ENCODE peak calls at places on chromosomes 7 and 10, in six cellular contexts. One of them, this sample, is unnamed.

GRCh38 chr10:120950103-120950561 is 99.0 kb downstream of the WDR11 start:
- DNase-seq in GM06990: no peak
- DNase-seq in colonic mucosa: no peak
- DNase-seq in transverse colon: no peak
- DNase-seq in endothelial cell: peak; percentile 22
- DNase-seq in lower leg skin: no peak
- DNase-seq in this sample: no peak

GRCh38 chr7:96321670-96322372 is at the start of gene SLC25A13:
- DNase-seq in colonic mucosa: peak; percentile 92
- DNase-seq in lower leg skin: peak; percentile 86
- DNase-seq in GM06990: peak; percentile 87
- DNase-seq in endothelial cell: peak; percentile 94
- DNase-seq in transverse colon: peak; percentile 93
- DNase-seq in this sample: peak; percentile 92

GRCh38 chr10:14116021-14116420 is 214.7 kb downstream of the FRMD4A start:
- DNase-seq in GM06990: no peak
- DNase-seq in transverse colon: no peak
- DNase-seq in endothelial cell: no peak
- DNase-seq in lower leg skin: no peak
- DNase-seq in colonic mucosa: no peak
- DNase-seq in this sample: no peak

GRCh38 chr10:51521605-51522004 is 177.8 kb downstream of the CSTF2T start:
- DNase-seq in colonic mucosa: no peak
- DNase-seq in lower leg skin: no peak
- DNase-seq in endothelial cell: no peak
- DNase-seq in transverse colon: no peak
- DNase-seq in GM06990: no peak
- DNase-seq in this sample: no peak

GRCh38 chr7:65279795-65280194 is 93.9 kb upstream of the ZNF92 start:
- DNase-seq in GM06990: no peak
- DNase-seq in lower leg skin: no peak
- DNase-seq in endothelial cell: no peak
- DNase-seq in transverse colon: no peak
- DNase-seq in colonic mucosa: no peak
- DNase-seq in this sample: no peak

GRCh38 chr7:105218215-105218614 is 170.5 kb downstream of the SRPK2 start:
- DNase-seq in endothelial cell: no peak
- DNase-seq in lower leg skin: no peak
- DNase-seq in colonic mucosa: no peak
- DNase-seq in transverse colon: no peak
- DNase-seq in GM06990: no peak
- DNase-seq in this sample: no peak

GRCh38 chr7:27389508-27389907 is 146.9 kb downstream of the EVX1 start:
- DNase-seq in colonic mucosa: no peak
- DNase-seq in endothelial cell: no peak
- DNase-seq in transverse colon: no peak
- DNase-seq in GM06990: no peak
- DNase-seq in lower leg skin: no peak
- DNase-seq in this sample: peak; percentile 8

GRCh38 chr10:3353235-3353634 is 180.7 kb upstream of the PITRM1 start:
- DNase-seq in GM06990: no peak
- DNase-seq in lower leg skin: no peak
- DNase-seq in transverse colon: no peak
- DNase-seq in endothelial cell: no peak
- DNase-seq in colonic mucosa: no peak
- DNase-seq in this sample: no peak

GRCh38 chr7:18638594-18639452 is 143.3 kb downstream of the HDAC9 start:
- DNase-seq in endothelial cell: no peak
- DNase-seq in GM06990: no peak
- DNase-seq in colonic mucosa: no peak
- DNase-seq in lower leg skin: peak; percentile 58
- DNase-seq in transverse colon: no peak
- DNase-seq in this sample: no peak

GRCh38 chr7:11373546-11374142 is 400.0 kb downstream of the PHF14 start:
- DNase-seq in endothelial cell: no peak
- DNase-seq in colonic mucosa: no peak
- DNase-seq in transverse colon: no peak
- DNase-seq in GM06990: no peak
- DNase-seq in lower leg skin: no peak
- DNase-seq in this sample: no peak

GRCh38 chr10:71234017-71234894 is 21.9 kb downstream of the UNC5B start:
- DNase-seq in colonic mucosa: no peak
- DNase-seq in transverse colon: no peak
- DNase-seq in lower leg skin: no peak
- DNase-seq in GM06990: no peak
- DNase-seq in endothelial cell: no peak
- DNase-seq in this sample: no peak

GRCh38 chr10:6487919-6488318 is 92.2 kb downstream of the PRKCQ start:
- DNase-seq in lower leg skin: no peak
- DNase-seq in colonic mucosa: no peak
- DNase-seq in transverse colon: no peak
- DNase-seq in endothelial cell: no peak
- DNase-seq in GM06990: no peak
- DNase-seq in this sample: no peak

GRCh38 chr7:3579638-3580219 is 278.7 kb downstream of the SDK1 start:
- DNase-seq in GM06990: no peak
- DNase-seq in colonic mucosa: no peak
- DNase-seq in endothelial cell: no peak
- DNase-seq in lower leg skin: no peak
- DNase-seq in transverse colon: no peak
- DNase-seq in this sample: no peak

GRCh38 chr7:121449735-121450134 is 53.6 kb upstream of the FAM3C start:
- DNase-seq in lower leg skin: no peak
- DNase-seq in GM06990: no peak
- DNase-seq in endothelial cell: no peak
- DNase-seq in colonic mucosa: no peak
- DNase-seq in transverse colon: no peak
- DNase-seq in this sample: no peak

GRCh38 chr7:19939746-19940145 is 166.3 kb upstream of the TMEM196 start:
- DNase-seq in GM06990: no peak
- DNase-seq in lower leg skin: no peak
- DNase-seq in colonic mucosa: no peak
- DNase-seq in endothelial cell: no peak
- DNase-seq in transverse colon: no peak
- DNase-seq in this sample: no peak

GRCh38 chr10:117107280-117107679 is 30.8 kb downstream of the VAX1 start:
- DNase-seq in colonic mucosa: no peak
- DNase-seq in lower leg skin: no peak
- DNase-seq in transverse colon: no peak
- DNase-seq in GM06990: no peak
- DNase-seq in endothelial cell: no peak
- DNase-seq in this sample: no peak

GRCh38 chr10:68871105-68871711 is 29.9 kb upstream of the DDX50 start:
- DNase-seq in transverse colon: no peak
- DNase-seq in lower leg skin: no peak
- DNase-seq in GM06990: no peak
- DNase-seq in colonic mucosa: no peak
- DNase-seq in endothelial cell: no peak
- DNase-seq in this sample: no peak

GRCh38 chr10:14553434-14553833 is 221.3 kb downstream of the FAM107B start:
- DNase-seq in colonic mucosa: no peak
- DNase-seq in GM06990: no peak
- DNase-seq in transverse colon: no peak
- DNase-seq in endothelial cell: no peak
- DNase-seq in lower leg skin: no peak
- DNase-seq in this sample: no peak

GRCh38 chr10:99339077-99339476 is 9.9 kb downstream of the CNNM1 start:
- DNase-seq in colonic mucosa: no peak
- DNase-seq in endothelial cell: no peak
- DNase-seq in GM06990: no peak
- DNase-seq in lower leg skin: no peak
- DNase-seq in transverse colon: no peak
- DNase-seq in this sample: no peak

GRCh38 chr7:68288099-68288498 is 1291.5 kb downstream of the TYW1 start:
- DNase-seq in lower leg skin: no peak
- DNase-seq in GM06990: no peak
- DNase-seq in colonic mucosa: no peak
- DNase-seq in transverse colon: no peak
- DNase-seq in endothelial cell: no peak
- DNase-seq in this sample: no peak

GRCh38 chr7:68295386-68295785 is 1298.8 kb downstream of the TYW1 start:
- DNase-seq in lower leg skin: no peak
- DNase-seq in colonic mucosa: no peak
- DNase-seq in GM06990: no peak
- DNase-seq in transverse colon: no peak
- DNase-seq in endothelial cell: no peak
- DNase-seq in this sample: no peak

GRCh38 chr7:68291710-68292109 is 1295.1 kb downstream of the TYW1 start:
- DNase-seq in lower leg skin: no peak
- DNase-seq in transverse colon: no peak
- DNase-seq in GM06990: no peak
- DNase-seq in endothelial cell: no peak
- DNase-seq in colonic mucosa: no peak
- DNase-seq in this sample: no peak
- TF ChIP-seq CTCF in lower leg skin: no peak
- TF ChIP-seq CTCF in transverse colon: no peak
- TF ChIP-seq CTCF in GM06990: no peak
- TF ChIP-seq CTCF in endothelial cell: no peak
- TF ChIP-seq CTCF in colonic mucosa: no peak
- TF ChIP-seq CTCF in this sample: no peak

DNA sequence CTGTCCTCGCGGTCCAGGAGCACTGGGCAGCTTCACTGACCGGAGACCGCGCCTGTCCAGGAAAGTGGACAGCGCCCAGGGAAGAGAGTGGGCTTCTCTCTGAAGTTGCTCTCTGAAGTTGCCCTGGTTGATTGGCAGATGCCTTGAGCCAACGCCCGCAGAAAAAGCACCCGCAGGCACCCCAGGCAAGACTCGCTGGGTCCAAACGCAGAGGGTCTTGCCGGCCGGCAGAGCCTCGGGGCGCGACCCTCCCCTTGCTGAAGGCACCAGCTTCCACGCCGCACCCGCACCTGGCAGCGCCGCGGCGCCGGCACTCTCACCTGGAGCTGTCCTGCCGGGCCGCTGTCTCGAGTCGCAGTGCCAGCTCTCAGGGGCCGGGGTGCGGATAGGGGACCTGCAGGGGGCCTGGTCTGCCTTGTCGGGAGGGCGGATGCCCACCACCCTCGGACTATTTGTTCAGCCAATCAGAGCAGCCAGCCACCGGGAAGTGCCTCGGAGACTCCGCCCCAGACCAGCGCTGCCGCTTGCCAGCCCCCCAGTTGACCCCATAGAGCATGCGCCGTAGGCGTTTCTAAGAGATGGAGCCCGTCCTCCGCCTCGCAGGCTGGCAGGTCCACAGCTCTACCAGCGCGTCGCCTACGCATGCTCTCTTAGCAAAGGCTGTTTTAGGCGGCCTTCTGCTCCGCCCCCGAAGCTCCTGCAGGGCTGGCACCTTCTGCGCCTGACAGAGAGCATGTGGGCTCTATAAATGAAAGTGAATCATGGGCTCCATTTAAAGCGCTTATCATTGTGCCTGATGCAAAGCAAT is at the start of gene LIPA:
- DNase-seq in colonic mucosa: peak; percentile 95
- DNase-seq in transverse colon: peak; percentile 94
- DNase-seq in endothelial cell: peak; percentile 88
- DNase-seq in lower leg skin: peak; percentile 94
- DNase-seq in GM06990: peak; percentile 95
- DNase-seq in this sample: peak; percentile 98
- TF ChIP-seq CTCF in colonic mucosa: no peak
- TF ChIP-seq CTCF in transverse colon: no peak
- TF ChIP-seq CTCF in endothelial cell: no peak
- TF ChIP-seq CTCF in lower leg skin: no peak
- TF ChIP-seq CTCF in GM06990: no peak
- TF ChIP-seq CTCF in this sample: no peak

GRCh38 chr7:131836733-131837132 is 280.3 kb upstream of the PODXL start:
- DNase-seq in GM06990: no peak
- DNase-seq in endothelial cell: no peak
- DNase-seq in colonic mucosa: no peak
- DNase-seq in transverse colon: no peak
- DNase-seq in lower leg skin: no peak
- DNase-seq in this sample: no peak
- TF ChIP-seq CTCF in GM06990: peak; percentile 8
- TF ChIP-seq CTCF in endothelial cell: no peak
- TF ChIP-seq CTCF in colonic mucosa: no peak
- TF ChIP-seq CTCF in transverse colon: no peak
- TF ChIP-seq CTCF in lower leg skin: no peak
- TF ChIP-seq CTCF in this sample: no peak

DNA sequence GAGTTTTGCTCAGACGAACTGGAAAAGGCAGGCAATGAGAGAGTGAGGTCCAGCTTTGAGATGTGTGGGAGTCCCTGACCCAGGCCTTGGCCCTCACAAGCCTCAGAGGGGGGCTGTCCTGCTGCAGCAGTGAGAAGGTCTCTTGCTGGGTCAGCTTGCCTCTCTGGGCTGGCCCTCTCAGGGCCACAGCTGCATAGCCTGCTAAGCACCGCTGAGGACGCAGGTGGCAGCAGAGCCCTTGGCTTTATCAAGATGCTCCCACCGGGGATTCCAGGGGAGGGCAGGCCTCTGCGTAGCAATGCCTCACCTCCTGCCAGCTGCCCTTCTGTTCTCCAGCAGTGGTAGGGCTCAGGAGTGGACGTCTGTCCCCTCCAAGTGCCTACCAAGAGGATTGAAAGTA is 128.7 kb downstream of the COBL start:
- DNase-seq in endothelial cell: peak; percentile 60
- DNase-seq in lower leg skin: no peak
- DNase-seq in colonic mucosa: no peak
- DNase-seq in GM06990: no peak
- DNase-seq in transverse colon: no peak
- DNase-seq in this sample: no peak
- TF ChIP-seq CTCF in endothelial cell: no peak
- TF ChIP-seq CTCF in lower leg skin: no peak
- TF ChIP-seq CTCF in colonic mucosa: no peak
- TF ChIP-seq CTCF in GM06990: peak; percentile 7
- TF ChIP-seq CTCF in transverse colon: no peak
- TF ChIP-seq CTCF in this sample: no peak

DNA sequence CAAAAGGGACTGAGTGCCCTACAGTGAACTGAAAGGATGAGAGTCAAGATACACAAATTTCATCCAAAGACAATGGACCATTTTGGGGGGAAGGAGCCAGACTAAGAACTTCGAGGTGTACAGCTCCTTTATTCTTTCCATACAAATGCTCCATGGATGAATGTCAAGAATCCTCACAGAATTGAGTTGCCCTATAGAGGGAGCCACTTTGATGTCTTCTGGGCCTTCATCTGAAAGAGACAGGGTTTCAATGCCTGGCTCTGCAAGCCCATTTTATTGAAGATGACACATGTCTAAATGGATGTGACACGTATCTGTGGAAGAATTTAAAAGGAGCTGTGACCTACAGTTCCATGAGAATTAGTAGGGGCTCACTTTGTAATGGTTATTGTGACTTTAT is 32.0 kb upstream of the NRG3 start:
- DNase-seq in endothelial cell: no peak
- DNase-seq in GM06990: no peak
- DNase-seq in transverse colon: no peak
- DNase-seq in colonic mucosa: no peak
- DNase-seq in lower leg skin: no peak
- DNase-seq in this sample: no peak
- TF ChIP-seq CTCF in endothelial cell: no peak
- TF ChIP-seq CTCF in GM06990: no peak
- TF ChIP-seq CTCF in transverse colon: no peak
- TF ChIP-seq CTCF in colonic mucosa: no peak
- TF ChIP-seq CTCF in lower leg skin: no peak
- TF ChIP-seq CTCF in this sample: no peak

GRCh38 chr7:150514748-150515222 is at the start of gene GIMAP7:
- DNase-seq in GM06990: peak; percentile 54
- DNase-seq in endothelial cell: no peak
- DNase-seq in colonic mucosa: peak; percentile 46
- DNase-seq in transverse colon: peak; percentile 42
- DNase-seq in lower leg skin: no peak
- DNase-seq in this sample: no peak
- TF ChIP-seq CTCF in GM06990: no peak
- TF ChIP-seq CTCF in endothelial cell: no peak
- TF ChIP-seq CTCF in colonic mucosa: no peak
- TF ChIP-seq CTCF in transverse colon: no peak
- TF ChIP-seq CTCF in lower leg skin: no peak
- TF ChIP-seq CTCF in this sample: no peak

GRCh38 chr7:55250313-55250712 is 114.8 kb upstream of the LANCL2 start:
- DNase-seq in endothelial cell: peak; percentile 68
- DNase-seq in colonic mucosa: peak; percentile 56
- DNase-seq in transverse colon: peak; percentile 36
- DNase-seq in lower leg skin: no peak
- DNase-seq in GM06990: no peak
- DNase-seq in this sample: no peak
- TF ChIP-seq CTCF in endothelial cell: peak; percentile 45
- TF ChIP-seq CTCF in colonic mucosa: peak; percentile 69
- TF ChIP-seq CTCF in transverse colon: peak; percentile 50
- TF ChIP-seq CTCF in lower leg skin: no peak
- TF ChIP-seq CTCF in GM06990: peak; percentile 47
- TF ChIP-seq CTCF in this sample: peak; percentile 49

This sample was measured in osteocyte.